ENCODE peak calls at places on chromosomes 16 and 17, in five cellular contexts. K, N, C, D and M are unnamed samples.

GRCh38 chr16:19294156-19294649 is 8.7 kb downstream of the CLEC19A start:
- DNase-seq in K (no peak), N (peak; percentile 76), C (peak; percentile 18), D (peak; percentile 81), M (peak; percentile 47)

GRCh38 chr16:28090646-28091377 is 27.3 kb upstream of the GSG1L start:
- DNase-seq in K (no peak), N (no peak), C (no peak), D (no peak), M (no peak)

GRCh38 chr17:36980281-36980761 is 31.6 kb downstream of the AATF start:
- DNase-seq in K (no peak), N (no peak), C (no peak), D (no peak), M (no peak)

GRCh38 chr17:7703584-7704574 is 1.1 kb upstream of the EFNB3 start:
- DNase-seq in K (no peak), N (no peak), C (no peak), D (no peak), M (no peak)

GRCh38 chr17:34730816-34731215 is 151.4 kb downstream of the TMEM132E start:
- DNase-seq in K (no peak), N (no peak), C (no peak), D (no peak), M (no peak)

GRCh38 chr16:66603537-66604375 is 748 bp upstream of the CMTM3 start:
- DNase-seq in K (peak; percentile 80), N (peak; percentile 52), C (peak; percentile 41), D (peak; percentile 62), M (no peak)

GRCh38 chr16:70470927-70471341 is 16.5 kb downstream of the FCSK start:
- DNase-seq in K (no peak), N (no peak), C (no peak), D (no peak), M (peak; percentile 68)

GRCh38 chr17:28716740-28717577 is 709 bp downstream of the RAB34 start:
- DNase-seq in K (peak; percentile 11), N (no peak), C (no peak), D (no peak), M (no peak)

GRCh38 chr17:57463103-57463885 is 207.0 kb downstream of the MSI2 start:
- DNase-seq in K (no peak), N (no peak), C (peak; percentile 52), D (no peak), M (peak; percentile 34)

GRCh38 chr17:64992325-64992802 is 64.2 kb downstream of the GNA13 start:
- DNase-seq in K (no peak), N (no peak), C (no peak), D (no peak), M (no peak)

GRCh38 chr16:1779741-1780676 is 2.4 kb downstream of the SPSB3 start:
- DNase-seq in K (no peak), N (no peak), C (no peak), D (no peak), M (peak; percentile 85)

GRCh38 chr16:75229172-75230031 is 10.6 kb downstream of the CTRB1 start:
- DNase-seq in K (no peak), N (no peak), C (no peak), D (no peak), M (peak; percentile 44)

GRCh38 chr17:39222151-39222550 is 3.6 kb downstream of the STAC2 start:
- DNase-seq in K (no peak), N (no peak), C (no peak), D (no peak), M (no peak)

GRCh38 chr17:7888184-7888920 is at the start of gene CHD3:
- DNase-seq in K (peak; percentile 27), N (no peak), C (no peak), D (no peak), M (no peak)

GRCh38 chr17:39926588-39927100 is 757 bp downstream of the ORMDL3 start:
- DNase-seq in K (peak; percentile 67), N (no peak), C (peak; percentile 32), D (no peak), M (peak; percentile 80)

GRCh38 chr16:78444-79145 is 570 bp downstream of the MPG start:
- DNase-seq in K (no peak), N (no peak), C (no peak), D (no peak), M (no peak)

GRCh38 chr17:42457107-42457787 is 1.4 kb upstream of the ATP6V0A1 start:
- DNase-seq in K (no peak), N (no peak), C (no peak), D (no peak), M (no peak)

GRCh38 chr16:3188925-3189825 is 1.2 kb downstream of the OR1F1 start:
- DNase-seq in K (peak; percentile 7), N (no peak), C (no peak), D (no peak), M (peak; percentile 57)

GRCh38 chr16:265711-266110 is 10.0 kb downstream of the RGS11 start:
- DNase-seq in K (no peak), N (no peak), C (no peak), D (no peak), M (no peak)

GRCh38 chr17:6480325-6480675 is 36.0 kb downstream of the PIMREG start:
- DNase-seq in K (no peak), N (no peak), C (no peak), D (no peak), M (no peak)

GRCh38 chr16:88633684-88634140 is 4.7 kb upstream of the IL17C start:
- DNase-seq in K (peak; percentile 27), N (no peak), C (peak; percentile 64), D (peak; percentile 37), M (no peak)

GRCh38 chr17:27442702-27443101 is 13.5 kb upstream of the KSR1 start:
- DNase-seq in K (no peak), N (no peak), C (no peak), D (no peak), M (no peak)

GRCh38 chr16:12341423-12341822 is 364.9 kb downstream of the SNX29 start:
- DNase-seq in K (no peak), N (no peak), C (no peak), D (no peak), M (no peak)

GRCh38 chr17:27294689-27295630 is 1.0 kb downstream of the WSB1 start:
- DNase-seq in K (peak; percentile 38), N (no peak), C (no peak), D (peak; percentile 82), M (no peak)

GRCh38 chr17:82864721-82865240 is 25.0 kb upstream of the ZNF750 start:
- DNase-seq in K (no peak), N (no peak), C (no peak), D (no peak), M (no peak)
- TF ChIP-seq CTCF in K (no peak), N (no peak), C (no peak), D (no peak), M (no peak)

GRCh38 chr17:19785854-19786253 is 37.8 kb upstream of the ALDH3A1 start:
- DNase-seq in K (no peak), N (no peak), C (no peak), D (no peak), M (no peak)
- TF ChIP-seq CTCF in K (no peak), N (no peak), C (no peak), D (no peak), M (no peak)

GRCh38 chr16:6105115-6105514 is 1007.5 kb upstream of the EEF2KMT start:
- DNase-seq in K (no peak), N (no peak), C (no peak), D (no peak), M (no peak)
- TF ChIP-seq CTCF in K (no peak), N (no peak), C (no peak), D (no peak), M (no peak)

GRCh38 chr17:79203016-79203415 is 128.4 kb downstream of the ENGASE start:
- DNase-seq in K (no peak), N (no peak), C (no peak), D (no peak), M (no peak)
- TF ChIP-seq CTCF in K (no peak), N (no peak), C (no peak), D (no peak), M (no peak)

GRCh38 chr17:75207760-75208159 is 2.3 kb downstream of the NUP85 start:
- DNase-seq in K (no peak), N (no peak), C (no peak), D (no peak), M (peak; percentile 75)

GRCh38 chr17:75205037-75205792 is at the start of gene NUP85:
- DNase-seq in K (peak; percentile 91), N (peak; percentile 86), C (peak; percentile 90), D (peak; percentile 89), M (peak; percentile 93)

GRCh38 chr17:75208161-75208560 is 2.7 kb downstream of the NUP85 start:
- DNase-seq in K (no peak), N (no peak), C (no peak), D (no peak), M (no peak)

GRCh38 chr17:75209061-75209460 is 3.6 kb downstream of the NUP85 start:
- DNase-seq in K (no peak), N (no peak), C (no peak), D (no peak), M (no peak)

GRCh38 chr17:75205793-75206163 is 299 bp downstream of the NUP85 start:
- DNase-seq in K (no peak), N (no peak), C (no peak), D (no peak), M (no peak)
- TF ChIP-seq CTCF in K (no peak), N (no peak), C (no peak), D (no peak), M (no peak)

GRCh38 chr16:50318796-50319578 is 49.8 kb downstream of the BRD7 start:
- DNase-seq in K (no peak), N (no peak), C (no peak), D (no peak), M (no peak)
- TF ChIP-seq CTCF in K (no peak), N (no peak), C (no peak), D (no peak), M (no peak)

DNA sequence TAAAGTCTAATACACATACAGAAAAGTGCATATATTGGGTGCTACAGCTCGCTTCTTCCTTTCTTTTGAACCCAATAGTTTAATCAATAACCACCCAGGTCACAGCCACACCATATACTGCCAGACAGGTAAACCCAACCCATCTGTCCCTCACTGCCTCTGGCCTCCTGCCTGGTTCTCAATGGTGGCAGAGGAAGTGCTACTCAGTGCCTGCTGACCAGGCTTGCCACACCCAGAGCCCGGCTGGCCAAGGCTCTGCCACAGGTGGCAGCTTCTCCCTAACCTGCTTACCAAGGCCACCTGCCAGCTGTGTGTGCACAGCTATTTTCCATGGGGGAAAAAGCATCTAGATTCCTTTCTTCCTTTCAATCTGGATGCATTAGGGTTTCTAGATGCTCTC is 584 bp downstream of the PMP22 start:
- DNase-seq in K (no peak), N (no peak), C (no peak), D (peak; percentile 54), M (peak; percentile 35)
- TF ChIP-seq CTCF in K (no peak), N (no peak), C (no peak), D (no peak), M (no peak)